ENCODE peak calls at places on chromosomes 13 and 19, in ten cellular contexts. One of them, this sample, is unnamed.

GRCh38 chr19:12052057-12052570 is 647 bp downstream of the ZNF878 start:
- DNase-seq in uterus: no peak
- DNase-seq in tibial nerve: no peak
- DNase-seq in breast epithelium: no peak
- DNase-seq in transverse colon: no peak
- DNase-seq in HepG2: no peak
- DNase-seq in stomach: no peak
- DNase-seq in body of pancreas: peak
- DNase-seq in A549: no peak
- DNase-seq in ovary: no peak
- DNase-seq in this sample: no peak

GRCh38 chr13:44710576-44710975 is 134.4 kb upstream of the TSC22D1 start:
- DNase-seq in uterus: no peak
- DNase-seq in tibial nerve: no peak
- DNase-seq in breast epithelium: no peak
- DNase-seq in transverse colon: no peak
- DNase-seq in HepG2: no peak
- DNase-seq in stomach: no peak
- DNase-seq in body of pancreas: no peak
- DNase-seq in A549: peak
- DNase-seq in ovary: no peak
- DNase-seq in this sample: peak

GRCh38 chr13:28717170-28717569 is 1.6 kb downstream of the SLC46A3 start:
- DNase-seq in uterus: no peak
- DNase-seq in tibial nerve: no peak
- DNase-seq in breast epithelium: no peak
- DNase-seq in transverse colon: no peak
- DNase-seq in HepG2: no peak
- DNase-seq in stomach: no peak
- DNase-seq in body of pancreas: no peak
- DNase-seq in A549: no peak
- DNase-seq in ovary: no peak
- DNase-seq in this sample: no peak

GRCh38 chr13:112705286-112705685 is 15.4 kb downstream of the ATP11A start:
- DNase-seq in uterus: no peak
- DNase-seq in tibial nerve: no peak
- DNase-seq in breast epithelium: no peak
- DNase-seq in transverse colon: peak
- DNase-seq in HepG2: no peak
- DNase-seq in stomach: peak
- DNase-seq in body of pancreas: no peak
- DNase-seq in A549: no peak
- DNase-seq in ovary: no peak
- DNase-seq in this sample: no peak

GRCh38 chr13:101447852-101448251 is 4.6 kb upstream of the ITGBL1 start:
- DNase-seq in uterus: no peak
- DNase-seq in tibial nerve: no peak
- DNase-seq in breast epithelium: no peak
- DNase-seq in transverse colon: no peak
- DNase-seq in HepG2: no peak
- DNase-seq in stomach: no peak
- DNase-seq in body of pancreas: no peak
- DNase-seq in A549: no peak
- DNase-seq in ovary: no peak
- DNase-seq in this sample: no peak

GRCh38 chr19:19096641-19097627 is 33.1 kb downstream of the SLC25A42 start:
- DNase-seq in uterus: no peak
- DNase-seq in tibial nerve: no peak
- DNase-seq in breast epithelium: no peak
- DNase-seq in transverse colon: peak
- DNase-seq in HepG2: peak
- DNase-seq in stomach: no peak
- DNase-seq in body of pancreas: no peak
- DNase-seq in A549: no peak
- DNase-seq in ovary: no peak
- DNase-seq in this sample: no peak

GRCh38 chr13:46164661-46165060 is 17.3 kb downstream of the LCP1 start:
- DNase-seq in uterus: no peak
- DNase-seq in tibial nerve: no peak
- DNase-seq in breast epithelium: no peak
- DNase-seq in transverse colon: no peak
- DNase-seq in HepG2: no peak
- DNase-seq in stomach: no peak
- DNase-seq in body of pancreas: no peak
- DNase-seq in A549: no peak
- DNase-seq in ovary: no peak
- DNase-seq in this sample: no peak

GRCh38 chr13:103694033-103694432 is 627.8 kb upstream of the SLC10A2 start:
- DNase-seq in uterus: no peak
- DNase-seq in tibial nerve: no peak
- DNase-seq in breast epithelium: no peak
- DNase-seq in transverse colon: no peak
- DNase-seq in HepG2: no peak
- DNase-seq in stomach: no peak
- DNase-seq in body of pancreas: no peak
- DNase-seq in A549: no peak
- DNase-seq in ovary: no peak
- DNase-seq in this sample: no peak

GRCh38 chr13:114078501-114079451 is 53.6 kb downstream of the RASA3 start:
- DNase-seq in uterus: peak
- DNase-seq in tibial nerve: no peak
- DNase-seq in breast epithelium: peak
- DNase-seq in transverse colon: peak
- DNase-seq in HepG2: no peak
- DNase-seq in stomach: peak
- DNase-seq in body of pancreas: no peak
- DNase-seq in A549: no peak
- DNase-seq in ovary: peak
- DNase-seq in this sample: no peak

GRCh38 chr19:8504171-8504570 is 1.7 kb upstream of the PRAM1 start:
- DNase-seq in uterus: no peak
- DNase-seq in tibial nerve: no peak
- DNase-seq in breast epithelium: no peak
- DNase-seq in transverse colon: no peak
- DNase-seq in HepG2: no peak
- DNase-seq in stomach: no peak
- DNase-seq in body of pancreas: no peak
- DNase-seq in A549: no peak
- DNase-seq in ovary: no peak
- DNase-seq in this sample: no peak

GRCh38 chr13:98206946-98207345 is 29.9 kb upstream of the RNF113B start:
- DNase-seq in uterus: no peak
- DNase-seq in tibial nerve: no peak
- DNase-seq in breast epithelium: no peak
- DNase-seq in transverse colon: no peak
- DNase-seq in HepG2: no peak
- DNase-seq in stomach: no peak
- DNase-seq in body of pancreas: no peak
- DNase-seq in A549: no peak
- DNase-seq in ovary: no peak
- DNase-seq in this sample: no peak

GRCh38 chr19:17351815-17352435 is 14.6 kb downstream of the GTPBP3 start:
- DNase-seq in uterus: no peak
- DNase-seq in tibial nerve: no peak
- DNase-seq in breast epithelium: no peak
- DNase-seq in transverse colon: no peak
- DNase-seq in HepG2: no peak
- DNase-seq in stomach: no peak
- DNase-seq in body of pancreas: no peak
- DNase-seq in A549: no peak
- DNase-seq in ovary: no peak
- DNase-seq in this sample: no peak
- TF ChIP-seq POLR2A in uterus: no peak
- TF ChIP-seq POLR2A in tibial nerve: no peak
- TF ChIP-seq POLR2A in breast epithelium: no peak
- TF ChIP-seq POLR2A in transverse colon: no peak
- TF ChIP-seq POLR2A in HepG2: no peak
- TF ChIP-seq POLR2A in stomach: no peak
- TF ChIP-seq POLR2A in body of pancreas: no peak
- TF ChIP-seq POLR2A in A549: no peak
- TF ChIP-seq POLR2A in ovary: no peak
- TF ChIP-seq POLR2A in this sample: no peak

GRCh38 chr19:36605101-36605838 is at the start of gene ZNF382:
- DNase-seq in uterus: peak
- DNase-seq in tibial nerve: peak
- DNase-seq in breast epithelium: peak
- DNase-seq in transverse colon: peak
- DNase-seq in HepG2: peak
- DNase-seq in stomach: peak
- DNase-seq in body of pancreas: peak
- DNase-seq in A549: no peak
- DNase-seq in ovary: peak
- DNase-seq in this sample: peak
- TF ChIP-seq POLR2A in uterus: no peak
- TF ChIP-seq POLR2A in tibial nerve: no peak
- TF ChIP-seq POLR2A in breast epithelium: no peak
- TF ChIP-seq POLR2A in transverse colon: peak
- TF ChIP-seq POLR2A in HepG2: peak
- TF ChIP-seq POLR2A in stomach: no peak
- TF ChIP-seq POLR2A in body of pancreas: peak
- TF ChIP-seq POLR2A in A549: no peak
- TF ChIP-seq POLR2A in ovary: no peak
- TF ChIP-seq POLR2A in this sample: peak

DNA sequence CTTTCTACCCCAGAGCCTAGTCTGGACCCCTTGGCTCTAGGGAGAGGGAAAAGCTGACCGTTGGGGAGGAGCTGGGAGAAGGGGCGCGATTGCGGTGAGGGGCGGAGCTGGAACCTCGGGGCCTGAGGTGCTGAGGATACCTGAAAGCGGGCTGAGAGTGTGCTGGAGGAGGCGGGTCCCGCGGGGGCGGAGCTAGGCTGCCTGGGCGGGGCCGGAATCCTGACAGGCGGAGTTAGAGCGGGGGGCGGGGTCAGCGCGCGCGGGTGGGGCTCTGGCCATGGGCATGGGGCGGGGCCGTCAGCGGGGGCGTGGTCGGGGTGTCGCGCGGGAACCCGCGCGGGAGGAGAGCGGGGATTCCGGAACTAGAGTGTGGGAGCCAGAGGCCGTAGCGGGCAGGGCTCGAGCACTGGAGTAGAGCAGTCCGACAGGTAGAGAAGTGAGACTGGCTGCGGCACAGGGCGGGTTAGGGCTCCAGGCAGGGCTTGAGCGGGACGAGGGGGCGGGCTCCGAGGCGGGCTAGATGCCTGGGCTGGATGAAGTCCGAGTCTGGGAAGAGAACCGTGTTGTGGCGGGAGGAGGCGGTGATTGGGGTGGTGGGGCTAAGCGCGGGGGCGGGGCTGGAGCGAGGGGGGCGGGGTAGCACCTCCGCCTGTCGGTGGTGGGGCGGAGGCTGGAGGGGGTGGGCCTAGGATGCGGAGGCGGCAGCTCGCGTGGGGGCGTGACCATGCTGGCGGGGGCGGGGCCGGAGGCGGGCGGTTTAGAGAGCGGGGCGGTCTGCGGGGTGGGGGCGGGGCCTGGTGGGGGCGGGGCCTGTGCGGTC is at the start of gene INAFM1:
- DNase-seq in uterus: peak
- DNase-seq in tibial nerve: peak
- DNase-seq in breast epithelium: peak
- DNase-seq in transverse colon: peak
- DNase-seq in HepG2: peak
- DNase-seq in stomach: peak
- DNase-seq in body of pancreas: peak
- DNase-seq in A549: peak
- DNase-seq in ovary: peak
- DNase-seq in this sample: peak
- TF ChIP-seq POLR2A in uterus: peak
- TF ChIP-seq POLR2A in tibial nerve: no peak
- TF ChIP-seq POLR2A in breast epithelium: peak
- TF ChIP-seq POLR2A in transverse colon: peak
- TF ChIP-seq POLR2A in HepG2: peak
- TF ChIP-seq POLR2A in stomach: no peak
- TF ChIP-seq POLR2A in body of pancreas: peak
- TF ChIP-seq POLR2A in A549: peak
- TF ChIP-seq POLR2A in ovary: peak
- TF ChIP-seq POLR2A in this sample: peak

DNA sequence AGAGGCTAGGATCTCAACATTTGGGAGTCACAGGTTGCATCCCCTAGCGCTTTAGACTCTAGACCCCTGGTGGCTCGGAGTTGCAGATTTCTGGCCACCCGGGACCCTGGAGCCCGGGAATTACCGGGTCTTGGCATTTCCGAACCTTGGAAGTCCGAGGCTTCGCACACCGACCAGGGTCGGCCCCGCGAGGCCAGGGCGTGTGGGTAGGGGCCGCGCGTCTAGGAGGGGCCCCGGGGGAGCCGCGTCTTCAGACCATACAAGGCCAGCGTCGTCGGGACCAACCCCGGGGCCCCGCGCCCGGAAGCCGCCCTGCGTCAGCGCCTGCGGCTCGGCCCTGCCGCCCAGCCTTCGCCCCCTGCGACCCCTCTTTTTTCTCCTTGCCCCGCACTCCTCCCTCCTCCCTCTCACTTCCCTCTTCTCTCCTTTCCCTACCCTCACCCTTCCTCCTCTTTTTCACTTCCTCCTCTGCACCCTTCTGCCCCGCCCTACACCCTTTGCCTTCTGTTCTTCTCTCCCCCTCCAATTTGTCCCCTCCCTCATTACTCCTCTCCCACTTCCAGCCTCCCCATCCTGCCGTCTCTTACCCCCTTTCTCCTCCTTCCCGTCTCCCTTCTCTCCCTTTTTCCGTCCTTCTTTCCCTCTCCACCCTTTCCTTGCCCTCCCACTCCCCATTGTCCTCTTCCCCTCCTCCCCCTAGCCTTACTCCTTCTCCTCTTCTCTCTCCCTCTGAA is 2.4 kb upstream of the PLEKHG2 start:
- DNase-seq in uterus: peak
- DNase-seq in tibial nerve: peak
- DNase-seq in breast epithelium: no peak
- DNase-seq in transverse colon: peak
- DNase-seq in HepG2: peak
- DNase-seq in stomach: peak
- DNase-seq in body of pancreas: peak
- DNase-seq in A549: peak
- DNase-seq in ovary: peak
- DNase-seq in this sample: no peak
- TF ChIP-seq POLR2A in uterus: peak
- TF ChIP-seq POLR2A in tibial nerve: no peak
- TF ChIP-seq POLR2A in breast epithelium: peak
- TF ChIP-seq POLR2A in transverse colon: peak
- TF ChIP-seq POLR2A in HepG2: peak
- TF ChIP-seq POLR2A in stomach: peak
- TF ChIP-seq POLR2A in body of pancreas: peak
- TF ChIP-seq POLR2A in A549: peak
- TF ChIP-seq POLR2A in ovary: peak
- TF ChIP-seq POLR2A in this sample: peak

This sample was measured in GM12892.